ENCODE peak calls at places on chromosomes 11 and 22, in eight cellular contexts. P is HCT116; Q is CD4-positive, alpha-beta memory T cell; J is adrenal gland; H is body of pancreas; B is transverse colon; C is mesenchymal stem cell; L is neuronal stem cell. U is an unnamed sample.

GRCh38 chr22:22940961-22941605 is 53.5 kb downstream of the IGLL5 start:
- DNase-seq in B (peak; percentile 6), C (no peak), J (no peak), Q (no peak), H (no peak), P (no peak), L (no peak), U (no peak)

GRCh38 chr22:30778261-30778660 is 83.6 kb downstream of the OSBP2 start:
- DNase-seq in C (no peak), Q (no peak), L (no peak), H (no peak), B (no peak), J (no peak), P (no peak), U (no peak)

GRCh38 chr22:30386960-30387848 is at the start of gene RNF215:
- DNase-seq in H (peak; percentile 86), B (peak; percentile 88), Q (peak; percentile 78), C (peak; percentile 74), P (peak; percentile 44), L (peak; percentile 88), J (peak; percentile 66), U (no peak)

GRCh38 chr22:36461665-36462474 is 19.6 kb downstream of the TXN2 start:
- DNase-seq in P (no peak), H (peak; percentile 71), B (no peak), J (no peak), C (peak; percentile 94), Q (no peak), L (no peak), U (peak; percentile 39)

GRCh38 chr22:40237241-40237640 is 59.5 kb downstream of the TNRC6B start:
- DNase-seq in C (no peak), P (no peak), H (no peak), Q (no peak), L (no peak), J (no peak), B (no peak), U (no peak)

GRCh38 chr11:82577246-82577645 is 156.4 kb downstream of the FAM181B start:
- DNase-seq in L (no peak), H (no peak), B (no peak), J (no peak), C (no peak), P (no peak), Q (no peak), U (no peak)

GRCh38 chr11:27012254-27012921 is 18.5 kb downstream of the FIBIN start:
- DNase-seq in J (no peak), Q (no peak), B (peak; percentile 14), H (no peak), P (no peak), C (peak; percentile 88), L (peak; percentile 9), U (no peak)

GRCh38 chr11:67195971-67196418 is 70.3 kb upstream of the GRK2 start:
- DNase-seq in B (peak; percentile 10), L (no peak), P (no peak), C (peak; percentile 80), J (no peak), Q (no peak), H (no peak), U (no peak)

GRCh38 chr11:45470151-45471001 is 184.2 kb upstream of the SYT13 start:
- DNase-seq in H (peak; percentile 55), B (no peak), P (no peak), C (peak; percentile 16), L (no peak), J (peak; percentile 45), Q (no peak), U (no peak)

GRCh38 chr22:49829044-49829719 is 1.5 kb upstream of the BRD1 start:
- DNase-seq in L (no peak), J (no peak), C (no peak), B (no peak), H (no peak), Q (no peak), P (no peak), U (no peak)

GRCh38 chr11:86816251-86816726 is 15.9 kb downstream of the PRSS23 start:
- DNase-seq in H (no peak), J (no peak), B (no peak), C (peak; percentile 92), L (no peak), Q (no peak), P (no peak), U (no peak)

GRCh38 chr22:44335066-44335839 is 22.5 kb upstream of the SHISAL1 start:
- DNase-seq in J (no peak), Q (no peak), B (no peak), C (no peak), H (no peak), P (no peak), L (no peak), U (no peak)

GRCh38 chr11:118938491-118939411 is 13.0 kb upstream of the BCL9L start:
- DNase-seq in H (no peak), P (peak; percentile 94), Q (no peak), L (no peak), J (no peak), C (peak; percentile 72), B (peak; percentile 33), U (no peak)

GRCh38 chr11:19861171-19861570 is 148.5 kb downstream of the NAV2 start:
- DNase-seq in L (no peak), C (no peak), P (no peak), J (no peak), H (no peak), Q (no peak), B (no peak), U (no peak)

GRCh38 chr11:20672575-20672974 is 3.2 kb downstream of the NELL1 start:
- DNase-seq in H (no peak), B (no peak), L (no peak), C (no peak), Q (no peak), P (peak; percentile 6), J (no peak), U (no peak)

GRCh38 chr22:36852056-36852973 is 8.5 kb upstream of the NCF4 start:
- DNase-seq in Q (no peak), H (no peak), J (no peak), C (no peak), P (no peak), B (no peak), L (no peak), U (no peak)

GRCh38 chr11:61797263-61797944 is 4.7 kb downstream of the FEN1 start:
- DNase-seq in Q (peak; percentile 67), J (peak; percentile 82), H (peak; percentile 86), B (peak; percentile 83), C (peak; percentile 90), P (peak; percentile 76), L (peak; percentile 62), U (no peak)

GRCh38 chr22:25101986-25102385 is 97.7 kb upstream of the CRYBB3 start:
- DNase-seq in P (no peak), B (no peak), C (no peak), H (no peak), J (no peak), L (no peak), Q (no peak), U (no peak)

GRCh38 chr22:25100972-25101371 is 98.7 kb upstream of the CRYBB3 start:
- DNase-seq in P (no peak), L (no peak), Q (no peak), C (no peak), H (no peak), J (no peak), B (no peak), U (no peak)

GRCh38 chr22:25098445-25099081 is 101.1 kb upstream of the CRYBB3 start:
- DNase-seq in H (no peak), C (no peak), P (no peak), J (peak; percentile 65), L (peak; percentile 44), B (no peak), Q (no peak), U (no peak)

GRCh38 chr22:25099202-25099601 is 100.5 kb upstream of the CRYBB3 start:
- DNase-seq in C (no peak), P (no peak), L (no peak), H (no peak), Q (no peak), B (no peak), J (no peak), U (no peak)

DNA sequence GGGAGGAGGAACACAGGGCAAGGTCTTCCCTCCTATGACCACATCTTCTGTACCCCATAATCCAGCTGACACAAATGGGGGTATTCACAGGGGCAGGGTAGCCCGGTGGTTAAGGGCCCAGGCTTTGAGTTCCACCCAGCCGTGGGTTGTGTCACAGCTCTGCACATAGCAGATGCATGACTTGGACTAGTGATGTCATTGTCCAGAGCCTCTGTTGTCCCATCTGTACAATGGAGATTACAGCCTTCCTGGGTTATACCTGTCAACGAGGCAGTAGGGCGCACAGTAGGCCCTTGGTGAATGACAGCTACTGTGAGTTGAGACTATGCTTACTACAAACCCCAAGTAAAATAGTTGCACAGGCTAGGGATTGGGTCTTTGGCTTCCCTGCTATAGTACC is 99.3 kb upstream of the CRYBB3 start:
- DNase-seq in H (no peak), B (no peak), J (no peak), Q (no peak), P (no peak), L (no peak), C (no peak), U (no peak)
- H3K27ac ChIP-seq in H (no peak overlapping the region), B (no peak overlapping the region), J (peak overlapping the region; percentile 20), Q (no peak overlapping the region), P (no peak overlapping the region), L (no peak overlapping the region), C (no peak overlapping the region), U (no peak overlapping the region)

GRCh38 chr11:35236667-35237003 is 97.7 kb downstream of the CD44 start:
- DNase-seq in Q (no peak), P (no peak), B (no peak), J (no peak), C (peak; percentile 59), L (no peak), H (no peak), U (peak; percentile 24)
- H3K27ac ChIP-seq in Q (peak overlapping the region; percentile 32), P (no peak overlapping the region), B (no peak overlapping the region), J (no peak overlapping the region), C (no peak overlapping the region), L (no peak overlapping the region), H (peak overlapping the region; percentile 26), U (peak overlapping the region; percentile 55)

GRCh38 chr11:18012314-18012905 is 437 bp downstream of the SERGEF start:
- DNase-seq in L (no peak), Q (peak; percentile 36), J (peak; percentile 20), H (peak; percentile 35), C (peak; percentile 39), B (peak; percentile 23), P (no peak), U (no peak)

GRCh38 chr11:18014876-18015275 is 2.0 kb upstream of the SERGEF start:
- DNase-seq in J (no peak), L (no peak), B (no peak), P (no peak), H (no peak), C (no peak), Q (no peak), U (no peak)

GRCh38 chr11:18011633-18012313 is 1.1 kb downstream of the SERGEF start:
- DNase-seq in Q (no peak), B (no peak), H (no peak), C (no peak), J (no peak), P (no peak), L (no peak), U (no peak)

GRCh38 chr11:18012906-18013781 is at the start of gene SERGEF:
- DNase-seq in H (peak; percentile 96), Q (peak; percentile 92), B (peak; percentile 98), P (peak; percentile 71), L (peak; percentile 93), C (peak; percentile 89), J (peak; percentile 94), U (peak; percentile 20)

GRCh38 chr11:18013790-18014507 is 1.1 kb upstream of the SERGEF start:
- DNase-seq in H (peak; percentile 14), L (no peak), P (no peak), C (peak; percentile 27), Q (no peak), J (peak; percentile 25), B (peak; percentile 11), U (no peak)
- H3K27ac ChIP-seq in H (no peak overlapping the region), L (no peak overlapping the region), P (peak overlapping the region; percentile 59), C (no peak overlapping the region), Q (peak overlapping the region; percentile 73), J (peak overlapping the region; percentile 82), B (peak overlapping the region; percentile 97), U (peak overlapping the region; percentile 39)

GRCh38 chr11:70226967-70227366 is 23.9 kb downstream of the FADD start:
- DNase-seq in B (no peak), P (peak; percentile 23), L (no peak), C (no peak), Q (no peak), J (no peak), H (no peak), U (no peak)
- H3K27ac ChIP-seq in B (peak overlapping the region; percentile 79), P (no peak overlapping the region), L (no peak overlapping the region), C (no peak overlapping the region), Q (no peak overlapping the region), J (no peak overlapping the region), H (no peak overlapping the region), U (no peak overlapping the region)